ENCODE peak calls at places on chromosomes 12 and 14, in five cellular contexts. B is mesendoderm, H is neuronal stem cell, M is PC-3, E is H9. R is an unnamed sample. For H3K4me1, the result is how much of the 10 kb centered on the place peaks cover.

GRCh38 chr14:96105921-96106441 is 66.8 kb downstream of the C14orf132 start:
- DNase-seq in B (no peak), H (no peak), M (no peak), E (no peak), R (peak)

GRCh38 chr12:88895634-88896033 is 315.4 kb upstream of the KITLG start:
- DNase-seq in B (no peak), H (no peak), M (peak), E (no peak), R (no peak)

GRCh38 chr14:58749066-58749669 is 111.4 kb downstream of the DACT1 start:
- DNase-seq in B (no peak), H (no peak), M (peak), E (no peak), R (peak)

GRCh38 chr12:124096109-124096508 is 123.1 kb downstream of the ZNF664 start:
- DNase-seq in B (no peak), H (no peak), M (no peak), E (no peak), R (no peak)

GRCh38 chr14:84826349-84826748 is 703.6 kb upstream of the FLRT2 start:
- DNase-seq in B (no peak), H (no peak), M (peak), E (no peak), R (no peak)

GRCh38 chr12:104177663-104178501 is 37.7 kb upstream of the TXNRD1 start:
- DNase-seq in B (peak), H (no peak), M (peak), E (no peak), R (peak)

GRCh38 chr14:45252356-45253069 is 489 bp downstream of the MIS18BP1 start:
- DNase-seq in B (peak), H (no peak), M (peak), E (no peak), R (no peak)

GRCh38 chr12:3896851-3897351 is 23.7 kb upstream of the PARP11 start:
- DNase-seq in B (peak), H (no peak), M (no peak), E (no peak), R (no peak)

GRCh38 chr12:122518908-122519307 is 7.8 kb downstream of the RSRC2 start:
- DNase-seq in B (no peak), H (no peak), M (no peak), E (no peak), R (no peak)

GRCh38 chr12:122917508-122918227 is 21.7 kb upstream of the VPS37B start:
- DNase-seq in B (no peak), H (no peak), M (peak), E (no peak), R (peak)

GRCh38 chr12:97778111-97778510 is 315.5 kb downstream of the RMST start:
- DNase-seq in B (no peak), H (no peak), M (no peak), E (no peak), R (no peak)

GRCh38 chr12:31849090-31849687 is 110.0 kb upstream of the RESF1 start:
- DNase-seq in B (peak), H (peak), M (peak), E (no peak), R (peak)

GRCh38 chr14:92615451-92615850 is 101.9 kb downstream of the RIN3 start:
- DNase-seq in B (peak), H (no peak), M (peak), E (no peak), R (no peak)

GRCh38 chr14:100535287-100536131 is 51.7 kb downstream of the BEGAIN start:
- DNase-seq in B (no peak), H (no peak), M (no peak), E (peak), R (no peak)

GRCh38 chr14:69363055-69363454 is 35.0 kb downstream of the ERH start:
- DNase-seq in B (peak), H (no peak), M (no peak), E (peak), R (peak)

GRCh38 chr14:74575936-74576335 is 36.1 kb downstream of the LTBP2 start:
- DNase-seq in B (no peak), H (no peak), M (no peak), E (no peak), R (no peak)

GRCh38 chr14:74578479-74578878 is 33.6 kb downstream of the LTBP2 start:
- DNase-seq in B (no peak), H (no peak), M (no peak), E (no peak), R (no peak)

GRCh38 chr14:74577247-74577947 is 34.6 kb downstream of the LTBP2 start:
- DNase-seq in B (no peak), H (no peak), M (no peak), E (no peak), R (peak)

GRCh38 chr14:74579447-74580274 is 32.4 kb downstream of the LTBP2 start:
- DNase-seq in B (no peak), H (no peak), M (peak), E (no peak), R (peak)

DNA sequence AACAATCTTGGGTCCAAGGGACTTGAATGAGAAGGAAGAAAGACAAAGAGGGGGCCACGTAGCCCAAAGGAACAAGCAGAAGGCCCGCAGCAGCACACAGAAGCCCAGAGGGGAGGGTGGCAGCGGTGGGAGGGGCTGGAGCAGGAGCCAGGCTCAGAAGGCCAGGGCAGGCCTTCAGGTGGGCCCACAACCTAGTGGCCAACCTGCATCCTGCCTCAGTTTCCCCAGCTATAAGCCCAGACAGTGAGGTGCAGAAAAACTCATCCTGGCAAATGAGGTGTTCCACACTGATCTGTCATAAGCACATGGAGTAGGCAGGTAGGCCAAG is 34.1 kb downstream of the LTBP2 start:
- DNase-seq in B (no peak), H (no peak), M (no peak), E (no peak), R (no peak)
- H3K4me1 ChIP-seq in B (under half), H (under half), M (under half), E (under half), R (half or more)

DNA sequence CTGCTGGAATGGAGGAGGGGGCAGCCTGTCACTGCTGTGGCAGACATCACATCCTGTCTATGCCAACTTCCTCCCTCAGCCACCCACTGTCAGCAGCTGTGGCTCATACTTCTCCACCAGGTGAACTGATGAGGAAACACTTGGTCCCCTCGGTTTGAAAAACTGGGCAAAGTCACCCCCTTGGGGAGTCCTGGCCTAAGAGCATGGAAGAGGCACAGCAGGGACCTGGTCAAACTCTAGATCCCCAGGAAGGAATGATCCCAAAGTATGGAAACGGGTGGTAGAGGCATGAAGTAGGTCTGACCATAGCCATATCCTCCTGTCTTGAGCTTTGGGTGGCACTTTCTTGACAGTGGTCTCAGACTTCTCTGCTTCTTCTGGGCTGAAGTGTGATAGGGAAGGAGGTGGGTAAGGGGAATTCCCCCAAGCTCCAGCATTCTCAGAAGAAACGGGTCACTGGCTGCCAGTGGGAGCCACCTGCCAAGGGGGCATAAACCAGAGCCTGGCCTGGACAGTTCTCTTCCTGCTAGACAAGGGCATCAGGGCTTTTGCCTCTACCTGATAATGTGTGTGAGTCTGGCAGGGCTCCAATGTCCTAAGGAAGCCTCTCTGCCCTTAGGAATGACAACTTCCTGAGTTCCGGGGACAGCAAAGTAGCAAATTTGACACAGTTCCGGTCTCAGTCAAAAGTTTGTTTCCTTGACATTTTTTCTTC is 36.0 kb downstream of the FMNL3 start:
- DNase-seq in B (no peak), H (no peak), M (no peak), E (no peak), R (no peak)
- H3K9ac ChIP-seq in B (no peak), H (no peak), M (no peak), E (no peak), R (no peak)

GRCh38 chr14:54440037-54440436 is 1.1 kb downstream of the CNIH1 start:
- DNase-seq in B (peak), H (no peak), M (no peak), E (no peak), R (peak)
- H3K4me1 ChIP-seq in B (under half), H (under half), M (half or more), E (under half), R (under half)

DNA sequence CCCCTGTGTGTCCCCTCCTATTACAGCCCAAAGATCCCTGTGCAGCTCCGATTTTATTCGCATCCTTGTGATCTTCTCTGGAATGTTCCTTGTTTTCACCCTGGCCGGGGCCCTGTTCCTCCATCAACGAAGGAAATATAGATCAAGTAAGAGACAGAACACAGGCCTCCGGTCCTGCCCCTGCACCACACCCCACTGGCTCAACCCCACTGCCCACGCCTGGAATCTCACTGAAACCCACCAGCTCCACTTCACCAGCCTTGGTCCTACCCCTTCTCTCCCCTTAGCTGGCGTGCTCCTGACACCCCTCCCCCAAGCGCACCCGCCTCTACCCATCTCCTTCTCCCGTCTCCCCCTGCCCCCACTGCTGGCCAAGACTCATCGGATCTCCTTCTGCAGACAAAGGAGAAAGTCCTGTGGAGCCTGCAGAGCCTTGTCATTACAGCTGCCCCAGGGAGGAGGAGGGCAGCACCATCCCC is 934 bp upstream of the TAPBPL start:
- DNase-seq in B (no peak), H (no peak), M (no peak), E (peak), R (no peak)
- H3K9ac ChIP-seq in B (peak), H (peak), M (no peak), E (no peak), R (peak)